ENCODE peak calls at places on chromosomes 3 and 15, in eight cellular contexts. T is CD4-positive, alpha-beta memory T cell; D is SJSA1; V is Caco-2; R is CD4-positive, CD25-positive, alpha-beta regulatory T cell; U is epithelial cell of esophagus; N is adrenal gland; O is spleen. F is an unnamed sample.

GRCh38 chr3:187935623-187936156 is 190.4 kb upstream of the BCL6 start:
- DNase-seq in T (peak), D (no peak), V (no peak), R (no peak), U (no peak), N (no peak), O (peak), F (peak)

GRCh38 chr15:100661161-100661560 is 58.8 kb downstream of the ASB7 start:
- DNase-seq in T (no peak), D (no peak), V (no peak), R (no peak), U (no peak), N (no peak), O (no peak), F (no peak)

GRCh38 chr15:49155834-49156627 is 632 bp upstream of the COPS2 start:
- DNase-seq in T (no peak), D (no peak), V (no peak), R (no peak), U (peak), N (no peak), O (no peak), F (no peak)

GRCh38 chr3:157436583-157437300 is at the start of gene PTX3:
- DNase-seq in T (no peak), D (peak), V (no peak), R (no peak), U (peak), N (peak), O (no peak), F (no peak)

GRCh38 chr15:35506272-35506870 is 39.6 kb downstream of the DPH6 start:
- DNase-seq in T (no peak), D (no peak), V (no peak), R (no peak), U (no peak), N (no peak), O (no peak), F (no peak)

GRCh38 chr3:60202052-60202753 is 1049.0 kb downstream of the FHIT start:
- DNase-seq in T (no peak), D (no peak), V (no peak), R (no peak), U (no peak), N (no peak), O (no peak), F (no peak)

GRCh38 chr3:71511037-71511436 is 72.5 kb downstream of the FOXP1 start:
- DNase-seq in T (no peak), D (no peak), V (no peak), R (no peak), U (peak), N (no peak), O (no peak), F (no peak)

GRCh38 chr3:177833392-177833791 is 636.1 kb upstream of the TBL1XR1 start:
- DNase-seq in T (no peak), D (no peak), V (no peak), R (no peak), U (no peak), N (no peak), O (no peak), F (no peak)

GRCh38 chr3:47901280-47901833 is 98.4 kb downstream of the DHX30 start:
- DNase-seq in T (no peak), D (no peak), V (no peak), R (no peak), U (no peak), N (no peak), O (no peak), F (no peak)

GRCh38 chr15:56365075-56365711 is at the start of gene TEX9:
- DNase-seq in T (peak), D (peak), V (peak), R (peak), U (peak), N (peak), O (peak), F (peak)

GRCh38 chr3:185216587-185216918 is 37.3 kb downstream of the EHHADH start:
- DNase-seq in T (no peak), D (no peak), V (no peak), R (no peak), U (no peak), N (peak), O (no peak), F (no peak)

GRCh38 chr3:42439461-42440075 is 29.2 kb upstream of the LYZL4 start:
- DNase-seq in T (no peak), D (no peak), V (no peak), R (no peak), U (no peak), N (no peak), O (no peak), F (no peak)

GRCh38 chr3:110301781-110302180 is 769.8 kb upstream of the NECTIN3 start:
- DNase-seq in T (no peak), D (no peak), V (no peak), R (no peak), U (no peak), N (no peak), O (no peak), F (no peak)

GRCh38 chr3:56357266-56357665 is 111.0 kb downstream of the ERC2 start:
- DNase-seq in T (no peak), D (no peak), V (no peak), R (no peak), U (no peak), N (no peak), O (no peak), F (no peak)

GRCh38 chr3:115100172-115100571 is 46.9 kb downstream of the ZBTB20 start:
- DNase-seq in T (peak), D (peak), V (no peak), R (peak), U (peak), N (peak), O (no peak), F (peak)
- H3K4me3 ChIP-seq in T (peak), D (peak), V (no peak), R (peak), U (peak), N (no peak), O (peak), F (peak)

GRCh38 chr15:84609818-84610525 is 9.2 kb downstream of the ZSCAN2 start:
- DNase-seq in T (no peak), D (no peak), V (no peak), R (no peak), U (no peak), N (no peak), O (no peak), F (no peak)
- H3K4me3 ChIP-seq in T (no peak), D (no peak), V (no peak), R (no peak), U (no peak), N (no peak), O (no peak), F (no peak)

GRCh38 chr15:29740692-29741311 is 81.5 kb downstream of the TJP1 start:
- DNase-seq in T (no peak), D (no peak), V (peak), R (no peak), U (no peak), N (no peak), O (no peak), F (no peak)
- H3K4me3 ChIP-seq in T (no peak), D (no peak), V (no peak), R (no peak), U (no peak), N (no peak), O (no peak), F (no peak)

GRCh38 chr3:118408431-118408830 is 626.2 kb downstream of the IGSF11 start:
- DNase-seq in T (no peak), D (no peak), V (no peak), R (no peak), U (peak), N (no peak), O (no peak), F (no peak)

DNA sequence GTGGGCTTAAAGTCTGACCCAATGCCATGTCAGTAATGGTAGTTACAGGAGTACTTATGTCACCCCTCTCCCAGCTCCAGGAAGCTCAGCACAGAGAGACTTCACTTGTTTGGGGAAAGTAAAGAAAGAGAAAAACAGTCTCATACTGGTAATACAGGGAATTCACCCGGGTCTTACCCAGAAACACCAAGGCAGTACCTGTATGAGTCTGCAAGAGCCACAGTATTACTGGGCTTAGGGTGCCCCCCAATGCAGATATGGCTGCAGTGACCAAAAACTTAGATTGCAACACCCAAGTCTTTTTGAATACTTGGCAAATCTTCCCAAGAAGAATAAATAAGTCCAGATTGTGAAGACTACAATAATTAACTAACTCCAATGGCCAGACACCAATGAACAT is 622.1 kb downstream of the IGSF11 start:
- DNase-seq in T (no peak), D (no peak), V (no peak), R (no peak), U (peak), N (no peak), O (no peak), F (peak)
- H3K4me3 ChIP-seq in T (no peak), D (no peak), V (no peak), R (no peak), U (no peak), N (no peak), O (no peak), F (no peak)

GRCh38 chr3:30671527-30672286 is 65.3 kb downstream of the TGFBR2 start:
- DNase-seq in T (no peak), D (no peak), V (no peak), R (no peak), U (no peak), N (no peak), O (no peak), F (no peak)

GRCh38 chr3:30672287-30672735 is 65.9 kb downstream of the TGFBR2 start:
- DNase-seq in T (no peak), D (no peak), V (no peak), R (no peak), U (no peak), N (no peak), O (no peak), F (no peak)

GRCh38 chr3:30675006-30675405 is 68.6 kb downstream of the TGFBR2 start:
- DNase-seq in T (no peak), D (no peak), V (no peak), R (no peak), U (no peak), N (no peak), O (no peak), F (no peak)

GRCh38 chr3:30672959-30673358 is 66.6 kb downstream of the TGFBR2 start:
- DNase-seq in T (no peak), D (no peak), V (no peak), R (no peak), U (no peak), N (no peak), O (no peak), F (no peak)

GRCh38 chr3:30673425-30674341 is 67.3 kb downstream of the TGFBR2 start:
- DNase-seq in T (peak), D (no peak), V (no peak), R (peak), U (no peak), N (no peak), O (no peak), F (no peak)
- H3K4me3 ChIP-seq in T (no peak), D (no peak), V (no peak), R (peak), U (no peak), N (no peak), O (no peak), F (no peak)

GRCh38 chr15:42605281-42605744 is 29.9 kb downstream of the STARD9 start:
- DNase-seq in T (no peak), D (no peak), V (no peak), R (peak), U (peak), N (no peak), O (no peak), F (peak)

GRCh38 chr15:42603978-42604377 is 28.6 kb downstream of the STARD9 start:
- DNase-seq in T (no peak), D (no peak), V (no peak), R (no peak), U (no peak), N (no peak), O (no peak), F (no peak)

GRCh38 chr15:42608110-42608531 is 32.7 kb downstream of the STARD9 start:
- DNase-seq in T (peak), D (no peak), V (no peak), R (peak), U (no peak), N (no peak), O (peak), F (peak)

DNA sequence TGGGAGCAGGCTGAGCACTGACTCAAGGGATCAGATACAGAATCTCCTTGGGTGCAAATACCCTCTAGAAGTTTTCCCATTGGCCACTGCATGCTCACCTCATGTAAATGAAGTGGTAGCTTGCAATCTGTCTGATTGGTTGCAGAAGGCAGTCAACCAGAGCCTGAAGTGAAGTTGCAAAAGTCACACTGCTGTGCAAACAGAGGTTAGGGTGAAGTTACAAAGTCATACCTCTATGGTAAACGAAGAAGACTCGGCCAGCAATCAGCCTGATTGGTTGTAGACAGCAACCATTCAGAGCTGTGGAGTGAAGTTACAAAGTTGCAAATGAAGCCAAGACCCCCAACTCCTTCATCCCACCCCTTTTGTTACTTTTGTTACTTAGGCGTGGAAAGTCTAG is 27.1 kb downstream of the STARD9 start:
- DNase-seq in T (no peak), D (no peak), V (no peak), R (no peak), U (no peak), N (no peak), O (no peak), F (no peak)
- H3K4me3 ChIP-seq in T (no peak), D (no peak), V (no peak), R (no peak), U (no peak), N (no peak), O (no peak), F (no peak)

F was measured in GM12864.